ENCODE peak calls at places on chromosomes 11 and 22, in five cellular contexts. X, K, M, B and Y are unnamed samples.
A peak's percentile ranks its signal among the peaks of the same experiment; 100 is the strongest.

GRCh38 chr11:125514336-125515101 is 18.5 kb upstream of the FEZ1 start:
- DNase-seq in B (peak; percentile 74), M (no peak), K (peak; percentile 94), X (peak; percentile 89), Y (peak; percentile 55)

GRCh38 chr11:19607656-19608360 is 104.8 kb upstream of the NAV2 start:
- DNase-seq in X (no peak), B (peak; percentile 23), M (no peak), K (peak; percentile 31), Y (no peak)

GRCh38 chr11:84837402-84838069 is 789.6 kb downstream of the DLG2 start:
- DNase-seq in X (no peak), K (no peak), M (no peak), B (no peak), Y (no peak)

GRCh38 chr11:38543311-38543710 is 1945.3 kb upstream of the RAG2 start:
- DNase-seq in X (no peak), K (peak; percentile 8), B (peak; percentile 82), M (no peak), Y (peak; percentile 1)

GRCh38 chr22:34973016-34973415 is 92.9 kb upstream of the ISX start:
- DNase-seq in K (no peak), M (no peak), B (no peak), X (no peak), Y (no peak)

GRCh38 chr11:129996113-129996870 is 6.3 kb downstream of the PRDM10 start:
- DNase-seq in X (no peak), B (no peak), M (no peak), K (peak; percentile 33), Y (no peak)

GRCh38 chr11:131370090-131370751 is at the start of gene NTM:
- DNase-seq in K (peak; percentile 82), M (no peak), B (no peak), X (no peak), Y (peak; percentile 35)

GRCh38 chr11:65121447-65121864 is 478 bp downstream of the FAU start:
- DNase-seq in K (no peak), M (no peak), B (peak; percentile 11), X (no peak), Y (no peak)

GRCh38 chr11:396948-397548 is 3.0 kb downstream of the PKP3 start:
- DNase-seq in M (no peak), B (peak; percentile 49), X (peak; percentile 81), K (peak; percentile 78), Y (no peak)

GRCh38 chr11:119533931-119534694 is 111.1 kb upstream of the THY1 start:
- DNase-seq in K (peak; percentile 69), M (peak; percentile 61), B (peak; percentile 73), X (peak; percentile 60), Y (no peak)

GRCh38 chr22:49659924-49660315 is 167.8 kb downstream of the BRD1 start:
- DNase-seq in K (no peak), X (no peak), B (no peak), M (peak; percentile 6), Y (no peak)

GRCh38 chr11:12585861-12586260 is 88.4 kb upstream of the TEAD1 start:
- DNase-seq in B (no peak), M (no peak), K (no peak), X (no peak), Y (no peak)

GRCh38 chr22:26169312-26170111 is at the start of gene SEZ6L:
- DNase-seq in K (no peak), B (no peak), X (peak; percentile 9), M (peak; percentile 31), Y (no peak)

GRCh38 chr11:128279861-128280260 is 307.5 kb downstream of the ETS1 start:
- DNase-seq in K (peak; percentile 16), X (no peak), M (no peak), B (peak; percentile 90), Y (peak; percentile 87)

GRCh38 chr22:30940655-30941362 is 27.8 kb downstream of the MORC2 start:
- DNase-seq in K (no peak), M (no peak), B (no peak), X (no peak), Y (no peak)

GRCh38 chr22:33787645-33788456 is 132.4 kb downstream of the LARGE1 start:
- DNase-seq in B (no peak), K (no peak), M (no peak), X (peak; percentile 79), Y (no peak)

GRCh38 chr22:35893698-35894097 is 134.9 kb downstream of the RBFOX2 start:
- DNase-seq in X (no peak), M (no peak), K (peak; percentile 66), B (peak; percentile 43), Y (no peak)

GRCh38 chr11:44178381-44178780 is 82.9 kb downstream of the EXT2 start:
- DNase-seq in M (no peak), B (peak; percentile 33), X (no peak), K (peak; percentile 49), Y (peak; percentile 17)

GRCh38 chr11:68213555-68214172 is 568 bp upstream of the KMT5B start:
- DNase-seq in K (peak; percentile 99), X (peak; percentile 97), M (peak; percentile 81), B (peak; percentile 94), Y (peak; percentile 94)

GRCh38 chr11:71459767-71460320 is 6.8 kb downstream of the NADSYN1 start:
- DNase-seq in B (no peak), K (no peak), X (no peak), M (no peak), Y (no peak)

GRCh38 chr11:15198284-15198683 is 83.6 kb downstream of the INSC start:
- DNase-seq in B (no peak), M (no peak), K (no peak), X (no peak), Y (no peak)

GRCh38 chr11:57480409-57481137 is 20.2 kb downstream of the RTN4RL2 start:
- DNase-seq in B (peak; percentile 63), X (peak; percentile 78), M (peak; percentile 60), K (peak; percentile 67), Y (no peak)

GRCh38 chr11:6655020-6655789 is 404 bp downstream of the DCHS1 start:
- DNase-seq in B (no peak), M (peak; percentile 31), K (peak; percentile 26), X (no peak), Y (no peak)

GRCh38 chr11:124199702-124200101 is 16.6 kb downstream of the OR10D3 start:
- DNase-seq in M (no peak), K (no peak), B (peak; percentile 83), X (no peak), Y (no peak)

GRCh38 chr11:22431074-22431473 is 92.9 kb downstream of the SLC17A6 start:
- DNase-seq in M (no peak), X (no peak), B (no peak), K (no peak), Y (no peak)

GRCh38 chr22:43427296-43428004 is 15.6 kb downstream of the MPPED1 start:
- DNase-seq in B (no peak), M (no peak), X (no peak), K (no peak), Y (no peak)
- TF ChIP-seq CTCF in B (no peak), M (no peak), X (no peak), K (no peak), Y (no peak)

GRCh38 chr11:72671144-72672099 is 2.8 kb downstream of the PDE2A start:
- DNase-seq in B (no peak), M (no peak), K (no peak), X (no peak), Y (no peak)
- TF ChIP-seq CTCF in B (no peak), M (no peak), K (no peak), X (no peak), Y (no peak)

GRCh38 chr11:2313051-2313951 is 11.5 kb downstream of the TSPAN32 start:
- DNase-seq in X (no peak), M (no peak), K (no peak), B (no peak), Y (no peak)
- TF ChIP-seq CTCF in X (no peak), M (no peak), K (no peak), B (no peak), Y (no peak)

GRCh38 chr11:95720219-95720618 is 69.4 kb downstream of the FAM76B start:
- DNase-seq in B (no peak), M (no peak), X (no peak), K (no peak), Y (no peak)

GRCh38 chr11:95714853-95715776 is 74.5 kb downstream of the FAM76B start:
- DNase-seq in K (no peak), M (no peak), X (no peak), B (no peak), Y (no peak)

GRCh38 chr11:95716266-95716665 is 73.3 kb downstream of the FAM76B start:
- DNase-seq in X (no peak), B (peak; percentile 73), K (peak; percentile 41), M (no peak), Y (no peak)

GRCh38 chr11:95715777-95716241 is 73.8 kb downstream of the FAM76B start:
- DNase-seq in X (peak; percentile 81), M (no peak), K (peak; percentile 61), B (peak; percentile 66), Y (no peak)

DNA sequence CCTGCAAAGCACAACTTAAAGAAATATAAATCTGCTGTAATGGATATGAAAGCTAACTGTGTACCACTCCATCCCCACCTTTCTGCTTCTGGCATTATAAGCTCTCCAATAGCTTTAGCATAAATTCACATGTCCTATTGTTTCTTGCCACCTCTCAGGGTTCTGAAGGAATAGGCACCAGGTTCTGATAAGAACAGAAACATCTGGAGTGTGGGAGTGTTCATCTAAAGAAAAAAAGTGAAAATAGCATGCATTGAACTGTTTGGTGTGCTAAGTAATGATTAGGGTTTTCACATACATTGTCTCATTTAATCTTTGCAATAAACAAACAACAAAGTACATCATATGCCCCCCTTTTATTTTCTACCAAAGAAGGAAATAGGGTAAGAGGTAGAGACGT is 72.3 kb downstream of the FAM76B start:
- DNase-seq in B (no peak), X (no peak), M (no peak), K (no peak), Y (no peak)
- TF ChIP-seq CTCF in B (no peak), X (no peak), M (no peak), K (no peak), Y (no peak)